ENCODE peak calls at places on chromosomes 12 and 14, in four cellular contexts. One of them, this sample, is unnamed.

GRCh38 chr12:26798013-26798412 is 35.0 kb downstream of the ITPR2 start:
- DNase-seq in SK-N-SH: no peak
- DNase-seq in K562: no peak
- DNase-seq in HepG2: no peak
- DNase-seq in this sample: peak; percentile 53

GRCh38 chr14:77154421-77154820 is 12.8 kb upstream of the ZDHHC22 start:
- DNase-seq in SK-N-SH: no peak
- DNase-seq in K562: no peak
- DNase-seq in HepG2: no peak
- DNase-seq in this sample: no peak

GRCh38 chr14:100622234-100622633 is 35.0 kb upstream of the BEGAIN start:
- DNase-seq in SK-N-SH: peak; percentile 10
- DNase-seq in K562: no peak
- DNase-seq in HepG2: no peak
- DNase-seq in this sample: no peak

GRCh38 chr14:58731465-58732330 is 93.9 kb downstream of the DACT1 start:
- DNase-seq in SK-N-SH: no peak
- DNase-seq in K562: no peak
- DNase-seq in HepG2: no peak
- DNase-seq in this sample: no peak

GRCh38 chr12:15546102-15546701 is 223.9 kb downstream of the PTPRO start:
- DNase-seq in SK-N-SH: no peak
- DNase-seq in K562: no peak
- DNase-seq in HepG2: no peak
- DNase-seq in this sample: peak; percentile 25

GRCh38 chr14:101360045-101360931 is 201.0 kb upstream of the DIO3 start:
- DNase-seq in SK-N-SH: no peak
- DNase-seq in K562: peak; percentile 61
- DNase-seq in HepG2: no peak
- DNase-seq in this sample: no peak

GRCh38 chr14:45610303-45610702 is 357.3 kb upstream of the MIS18BP1 start:
- DNase-seq in SK-N-SH: no peak
- DNase-seq in K562: no peak
- DNase-seq in HepG2: no peak
- DNase-seq in this sample: no peak

GRCh38 chr12:120229583-120230325 is 28.8 kb upstream of the RPLP0 start:
- DNase-seq in SK-N-SH: peak; percentile 79
- DNase-seq in K562: no peak
- DNase-seq in HepG2: no peak
- DNase-seq in this sample: no peak

GRCh38 chr12:96824838-96825236 is 82.2 kb upstream of the NEDD1 start:
- DNase-seq in SK-N-SH: no peak
- DNase-seq in K562: no peak
- DNase-seq in HepG2: no peak
- DNase-seq in this sample: no peak

GRCh38 chr12:77089701-77090220 is 24.4 kb upstream of the E2F7 start:
- DNase-seq in SK-N-SH: no peak
- DNase-seq in K562: no peak
- DNase-seq in HepG2: no peak
- DNase-seq in this sample: no peak

GRCh38 chr12:98594050-98594853 is 766 bp downstream of the SLC25A3 start:
- DNase-seq in SK-N-SH: peak; percentile 36
- DNase-seq in K562: no peak
- DNase-seq in HepG2: no peak
- DNase-seq in this sample: no peak

GRCh38 chr14:93114068-93114710 is 1.5 kb downstream of the ITPK1 start:
- DNase-seq in SK-N-SH: no peak
- DNase-seq in K562: no peak
- DNase-seq in HepG2: no peak
- DNase-seq in this sample: no peak

GRCh38 chr12:3551976-3552725 is 61.1 kb downstream of the PRMT8 start:
- DNase-seq in SK-N-SH: no peak
- DNase-seq in K562: no peak
- DNase-seq in HepG2: no peak
- DNase-seq in this sample: no peak

GRCh38 chr12:32501835-32502333 is 102.5 kb downstream of the FGD4 start:
- DNase-seq in SK-N-SH: peak; percentile 82
- DNase-seq in K562: no peak
- DNase-seq in HepG2: peak; percentile 95
- DNase-seq in this sample: no peak

GRCh38 chr14:102020058-102020971 is 55.9 kb downstream of the DYNC1H1 start:
- DNase-seq in SK-N-SH: no peak
- DNase-seq in K562: no peak
- DNase-seq in HepG2: no peak
- DNase-seq in this sample: no peak

GRCh38 chr12:43675048-43675904 is 83.3 kb downstream of the PUS7L start:
- DNase-seq in SK-N-SH: no peak
- DNase-seq in K562: no peak
- DNase-seq in HepG2: no peak
- DNase-seq in this sample: no peak

DNA sequence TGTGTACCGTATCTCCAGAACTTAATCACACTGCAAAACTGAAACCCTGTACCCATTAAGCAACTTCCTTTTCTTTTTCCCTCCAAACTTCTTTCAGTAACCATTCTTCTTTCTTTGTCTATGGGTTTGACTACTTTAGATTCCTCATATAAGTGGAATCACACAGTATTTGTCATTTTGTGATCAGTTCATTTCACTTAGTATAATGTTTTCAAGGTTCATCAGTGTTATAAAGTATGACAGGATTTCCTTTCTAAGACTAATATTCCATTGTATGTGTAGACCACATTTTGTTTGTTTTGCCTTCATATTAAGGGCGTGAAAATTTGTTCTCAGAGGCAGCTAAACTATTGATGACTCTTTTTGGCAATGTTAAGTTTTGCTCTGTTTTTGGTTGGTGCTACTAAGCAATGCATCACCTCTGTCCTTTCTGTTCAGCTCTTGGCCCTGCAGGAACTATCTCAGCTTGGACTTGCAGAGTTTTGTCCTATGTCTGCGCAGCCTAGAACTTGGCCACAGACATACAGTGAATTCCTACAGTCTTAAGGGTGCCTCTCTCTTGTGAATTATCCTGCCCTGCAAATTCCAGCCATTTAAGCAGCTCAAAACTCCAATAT is 1.6 kb upstream of the KLRG1 start:
- DNase-seq in SK-N-SH: no peak
- DNase-seq in K562: no peak
- DNase-seq in HepG2: no peak
- DNase-seq in this sample: no peak
- TF ChIP-seq MXI1 in SK-N-SH: no peak
- TF ChIP-seq MXI1 in K562: no peak
- TF ChIP-seq MXI1 in HepG2: no peak
- TF ChIP-seq MXI1 in this sample: no peak

GRCh38 chr12:108833757-108834472 is 23.5 kb downstream of the SSH1 start:
- DNase-seq in SK-N-SH: no peak
- DNase-seq in K562: no peak
- DNase-seq in HepG2: no peak
- DNase-seq in this sample: no peak

GRCh38 chr12:108832208-108832607 is 25.2 kb downstream of the SSH1 start:
- DNase-seq in SK-N-SH: no peak
- DNase-seq in K562: no peak
- DNase-seq in HepG2: no peak
- DNase-seq in this sample: no peak

GRCh38 chr12:108831309-108831991 is 25.9 kb downstream of the SSH1 start:
- DNase-seq in SK-N-SH: no peak
- DNase-seq in K562: no peak
- DNase-seq in HepG2: no peak
- DNase-seq in this sample: peak; percentile 87

GRCh38 chr12:108833355-108833733 is 24.0 kb downstream of the SSH1 start:
- DNase-seq in SK-N-SH: no peak
- DNase-seq in K562: no peak
- DNase-seq in HepG2: no peak
- DNase-seq in this sample: no peak

DNA sequence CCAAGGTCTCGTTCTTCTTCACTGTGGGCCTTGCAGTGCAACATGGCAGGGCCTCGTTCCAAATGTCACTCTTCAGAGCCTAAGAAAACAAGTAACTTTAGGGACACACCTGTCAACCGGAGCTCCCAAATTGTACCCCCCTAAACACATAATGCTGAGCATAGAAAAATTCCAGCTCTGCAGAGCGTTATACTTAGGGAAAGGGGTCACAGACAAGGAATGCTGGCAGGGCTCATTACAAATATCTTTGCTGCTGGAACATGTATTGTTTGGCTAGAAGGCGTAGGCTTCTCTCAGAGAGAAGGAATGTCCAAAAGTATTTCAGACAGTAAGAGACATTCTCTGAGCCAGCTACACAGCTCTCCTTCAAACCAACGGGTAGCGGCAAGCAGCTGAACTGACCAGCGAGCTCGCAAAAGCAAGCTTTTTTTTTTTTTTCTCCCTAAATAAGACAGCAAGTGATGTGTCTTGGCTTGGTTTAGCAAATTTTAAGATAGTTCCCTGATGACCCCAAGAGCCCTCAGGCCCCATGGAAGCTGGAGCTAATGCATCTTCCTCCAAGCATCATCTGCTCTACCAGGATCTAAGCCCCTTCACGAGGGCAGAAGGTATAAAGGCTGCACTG is 24.5 kb downstream of the SSH1 start:
- DNase-seq in SK-N-SH: no peak
- DNase-seq in K562: no peak
- DNase-seq in HepG2: no peak
- DNase-seq in this sample: no peak
- TF ChIP-seq FOXM1 in SK-N-SH: peak; percentile 42
- TF ChIP-seq FOXM1 in K562: no peak
- TF ChIP-seq FOXM1 in HepG2: no peak
- TF ChIP-seq FOXM1 in this sample: no peak

DNA sequence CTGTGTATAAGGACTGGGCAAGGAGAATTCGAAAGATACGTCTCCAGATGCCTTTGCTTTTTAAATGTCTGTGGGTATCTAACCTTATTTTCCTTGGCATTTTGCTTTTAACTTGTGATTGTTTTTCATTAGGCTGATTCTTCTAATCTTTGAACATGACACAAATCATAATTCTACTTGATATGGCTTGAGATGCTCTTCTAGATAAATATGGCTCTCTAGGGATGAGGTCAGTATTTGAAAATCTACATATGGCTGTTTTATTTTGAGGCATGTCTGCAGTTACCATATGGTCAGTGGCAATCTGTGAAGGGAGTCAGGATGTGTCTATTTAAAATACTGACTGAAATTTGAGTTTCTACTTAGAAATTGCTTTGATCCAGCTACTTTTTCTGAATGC is 139.1 kb downstream of the SLC2A13 start:
- DNase-seq in SK-N-SH: peak; percentile 46
- DNase-seq in K562: no peak
- DNase-seq in HepG2: no peak
- DNase-seq in this sample: no peak
- TF ChIP-seq MXI1 in SK-N-SH: no peak
- TF ChIP-seq MXI1 in K562: no peak
- TF ChIP-seq MXI1 in HepG2: no peak
- TF ChIP-seq MXI1 in this sample: no peak

GRCh38 chr14:31787377-31787776 is 226.2 kb downstream of the NUBPL start:
- DNase-seq in SK-N-SH: no peak
- DNase-seq in K562: peak; percentile 6
- DNase-seq in HepG2: peak; percentile 72
- DNase-seq in this sample: no peak

GRCh38 chr14:31781578-31781977 is 220.4 kb downstream of the NUBPL start:
- DNase-seq in SK-N-SH: no peak
- DNase-seq in K562: no peak
- DNase-seq in HepG2: no peak
- DNase-seq in this sample: no peak

GRCh38 chr14:31788340-31788739 is 227.1 kb downstream of the NUBPL start:
- DNase-seq in SK-N-SH: no peak
- DNase-seq in K562: no peak
- DNase-seq in HepG2: no peak
- DNase-seq in this sample: no peak

DNA sequence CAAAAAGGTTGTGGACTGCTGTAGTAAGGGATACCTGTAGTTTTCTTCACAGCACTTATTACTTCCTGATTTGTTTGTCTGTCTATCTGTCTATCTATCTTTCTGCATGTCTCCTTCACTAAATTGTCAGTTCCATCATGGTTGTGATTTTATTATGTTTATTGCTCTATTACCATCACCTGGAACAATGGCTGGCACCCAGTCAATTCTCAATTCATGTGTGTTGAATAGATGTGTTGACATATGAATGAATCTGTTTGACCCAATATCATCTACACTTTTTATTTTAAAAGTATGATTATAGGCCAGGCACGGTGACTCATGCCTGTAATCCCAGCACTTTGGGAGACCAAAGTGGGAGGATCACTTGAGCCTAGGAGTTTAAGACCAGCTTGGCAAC is 224.4 kb downstream of the NUBPL start:
- DNase-seq in SK-N-SH: no peak
- DNase-seq in K562: no peak
- DNase-seq in HepG2: no peak
- DNase-seq in this sample: no peak
- TF ChIP-seq FOXM1 in SK-N-SH: no peak
- TF ChIP-seq FOXM1 in K562: no peak
- TF ChIP-seq FOXM1 in HepG2: no peak
- TF ChIP-seq FOXM1 in this sample: no peak

This sample was measured in GM12878.